ENCODE peak calls at places on chromosomes 5 and 9, in eight cellular contexts. One of them, this sample, is unnamed.

GRCh38 chr5:72633041-72633445 is 125.8 kb upstream of the ZNF366 start:
- DNase-seq in Right ventricle myocardium superior: no peak
- DNase-seq in activated gamma-delta T cell: no peak
- DNase-seq in germinal center: no peak
- DNase-seq in effector memory CD4-positive, alpha-beta T cell: no peak
- DNase-seq in substantia nigra: no peak
- DNase-seq in ELR: no peak
- DNase-seq in iris pigment epithelial cell: no peak
- DNase-seq in this sample: no peak

GRCh38 chr9:38328765-38329164 is 63.7 kb upstream of the ALDH1B1 start:
- DNase-seq in iris pigment epithelial cell: no peak
- DNase-seq in ELR: no peak
- DNase-seq in germinal center: no peak
- DNase-seq in activated gamma-delta T cell: no peak
- DNase-seq in Right ventricle myocardium superior: no peak
- DNase-seq in effector memory CD4-positive, alpha-beta T cell: no peak
- DNase-seq in substantia nigra: no peak
- DNase-seq in this sample: no peak

GRCh38 chr5:114174131-114174530 is 187.7 kb upstream of the KCNN2 start:
- DNase-seq in iris pigment epithelial cell: peak
- DNase-seq in effector memory CD4-positive, alpha-beta T cell: no peak
- DNase-seq in Right ventricle myocardium superior: no peak
- DNase-seq in germinal center: no peak
- DNase-seq in substantia nigra: no peak
- DNase-seq in ELR: peak
- DNase-seq in activated gamma-delta T cell: no peak
- DNase-seq in this sample: no peak

GRCh38 chr9:3361689-3362392 is 164.0 kb downstream of the RFX3 start:
- DNase-seq in Right ventricle myocardium superior: no peak
- DNase-seq in ELR: no peak
- DNase-seq in activated gamma-delta T cell: no peak
- DNase-seq in effector memory CD4-positive, alpha-beta T cell: no peak
- DNase-seq in substantia nigra: no peak
- DNase-seq in iris pigment epithelial cell: no peak
- DNase-seq in germinal center: no peak
- DNase-seq in this sample: no peak

GRCh38 chr9:110111868-110112267 is 96.1 kb downstream of the C9orf152 start:
- DNase-seq in substantia nigra: no peak
- DNase-seq in Right ventricle myocardium superior: no peak
- DNase-seq in effector memory CD4-positive, alpha-beta T cell: no peak
- DNase-seq in activated gamma-delta T cell: no peak
- DNase-seq in ELR: no peak
- DNase-seq in germinal center: no peak
- DNase-seq in iris pigment epithelial cell: no peak
- DNase-seq in this sample: no peak

GRCh38 chr5:67493676-67494075 is 297.1 kb upstream of the CD180 start:
- DNase-seq in iris pigment epithelial cell: no peak
- DNase-seq in Right ventricle myocardium superior: peak
- DNase-seq in substantia nigra: peak
- DNase-seq in germinal center: no peak
- DNase-seq in effector memory CD4-positive, alpha-beta T cell: no peak
- DNase-seq in activated gamma-delta T cell: no peak
- DNase-seq in ELR: peak
- DNase-seq in this sample: peak

GRCh38 chr9:14542071-14542470 is 151.2 kb downstream of the ZDHHC21 start:
- DNase-seq in substantia nigra: no peak
- DNase-seq in ELR: no peak
- DNase-seq in iris pigment epithelial cell: no peak
- DNase-seq in effector memory CD4-positive, alpha-beta T cell: no peak
- DNase-seq in germinal center: no peak
- DNase-seq in Right ventricle myocardium superior: no peak
- DNase-seq in activated gamma-delta T cell: no peak
- DNase-seq in this sample: no peak

GRCh38 chr5:143400541-143401252 is 2.8 kb downstream of the NR3C1 start:
- DNase-seq in iris pigment epithelial cell: peak
- DNase-seq in germinal center: no peak
- DNase-seq in Right ventricle myocardium superior: no peak
- DNase-seq in ELR: no peak
- DNase-seq in substantia nigra: peak
- DNase-seq in activated gamma-delta T cell: no peak
- DNase-seq in effector memory CD4-positive, alpha-beta T cell: no peak
- DNase-seq in this sample: peak

GRCh38 chr5:20469792-20470191 is 481.8 kb upstream of the CDH18 start:
- DNase-seq in iris pigment epithelial cell: no peak
- DNase-seq in germinal center: no peak
- DNase-seq in ELR: no peak
- DNase-seq in effector memory CD4-positive, alpha-beta T cell: no peak
- DNase-seq in activated gamma-delta T cell: no peak
- DNase-seq in Right ventricle myocardium superior: no peak
- DNase-seq in substantia nigra: no peak
- DNase-seq in this sample: no peak

GRCh38 chr5:14707811-14708210 is 43.3 kb downstream of the OTULIN start:
- DNase-seq in ELR: no peak
- DNase-seq in germinal center: no peak
- DNase-seq in substantia nigra: no peak
- DNase-seq in Right ventricle myocardium superior: no peak
- DNase-seq in activated gamma-delta T cell: no peak
- DNase-seq in iris pigment epithelial cell: no peak
- DNase-seq in effector memory CD4-positive, alpha-beta T cell: no peak
- DNase-seq in this sample: no peak

GRCh38 chr9:37801287-37801850 is 772 bp downstream of the DCAF10 start:
- DNase-seq in germinal center: peak
- DNase-seq in ELR: peak
- DNase-seq in activated gamma-delta T cell: peak
- DNase-seq in Right ventricle myocardium superior: peak
- DNase-seq in substantia nigra: no peak
- DNase-seq in effector memory CD4-positive, alpha-beta T cell: no peak
- DNase-seq in iris pigment epithelial cell: peak
- DNase-seq in this sample: peak

GRCh38 chr9:98640394-98640793 is 68.3 kb downstream of the GABBR2 start:
- DNase-seq in substantia nigra: no peak
- DNase-seq in effector memory CD4-positive, alpha-beta T cell: no peak
- DNase-seq in Right ventricle myocardium superior: no peak
- DNase-seq in iris pigment epithelial cell: no peak
- DNase-seq in germinal center: no peak
- DNase-seq in activated gamma-delta T cell: no peak
- DNase-seq in ELR: no peak
- DNase-seq in this sample: no peak

GRCh38 chr9:75664597-75664996 is 225.9 kb upstream of the PCSK5 start:
- DNase-seq in activated gamma-delta T cell: no peak
- DNase-seq in substantia nigra: no peak
- DNase-seq in effector memory CD4-positive, alpha-beta T cell: no peak
- DNase-seq in Right ventricle myocardium superior: no peak
- DNase-seq in ELR: no peak
- DNase-seq in iris pigment epithelial cell: no peak
- DNase-seq in germinal center: no peak
- DNase-seq in this sample: no peak

GRCh38 chr5:36720688-36721087 is 114.3 kb downstream of the SLC1A3 start:
- DNase-seq in iris pigment epithelial cell: no peak
- DNase-seq in ELR: no peak
- DNase-seq in germinal center: no peak
- DNase-seq in activated gamma-delta T cell: no peak
- DNase-seq in effector memory CD4-positive, alpha-beta T cell: no peak
- DNase-seq in Right ventricle myocardium superior: no peak
- DNase-seq in substantia nigra: no peak
- DNase-seq in this sample: no peak

GRCh38 chr5:96037128-96037527 is 75.5 kb upstream of the ELL2 start:
- DNase-seq in effector memory CD4-positive, alpha-beta T cell: no peak
- DNase-seq in Right ventricle myocardium superior: no peak
- DNase-seq in germinal center: no peak
- DNase-seq in ELR: peak
- DNase-seq in iris pigment epithelial cell: peak
- DNase-seq in substantia nigra: no peak
- DNase-seq in activated gamma-delta T cell: no peak
- DNase-seq in this sample: peak

GRCh38 chr9:91006046-91006445 is 204.4 kb downstream of the SYK start:
- DNase-seq in Right ventricle myocardium superior: no peak
- DNase-seq in substantia nigra: no peak
- DNase-seq in germinal center: no peak
- DNase-seq in activated gamma-delta T cell: no peak
- DNase-seq in effector memory CD4-positive, alpha-beta T cell: no peak
- DNase-seq in iris pigment epithelial cell: no peak
- DNase-seq in ELR: peak
- DNase-seq in this sample: no peak

GRCh38 chr9:125446581-125447094 is 185.0 kb downstream of the GAPVD1 start:
- DNase-seq in ELR: no peak
- DNase-seq in effector memory CD4-positive, alpha-beta T cell: no peak
- DNase-seq in substantia nigra: no peak
- DNase-seq in germinal center: peak
- DNase-seq in Right ventricle myocardium superior: peak
- DNase-seq in activated gamma-delta T cell: no peak
- DNase-seq in iris pigment epithelial cell: no peak
- DNase-seq in this sample: no peak

GRCh38 chr5:174558190-174558589 is 166.2 kb upstream of the MSX2 start:
- DNase-seq in effector memory CD4-positive, alpha-beta T cell: no peak
- DNase-seq in activated gamma-delta T cell: no peak
- DNase-seq in Right ventricle myocardium superior: no peak
- DNase-seq in iris pigment epithelial cell: no peak
- DNase-seq in substantia nigra: no peak
- DNase-seq in ELR: no peak
- DNase-seq in germinal center: no peak
- DNase-seq in this sample: no peak

GRCh38 chr9:68844623-68845612 is 139.9 kb downstream of the PIP5K1B start:
- DNase-seq in germinal center: peak
- DNase-seq in substantia nigra: no peak
- DNase-seq in iris pigment epithelial cell: peak
- DNase-seq in ELR: peak
- DNase-seq in effector memory CD4-positive, alpha-beta T cell: no peak
- DNase-seq in Right ventricle myocardium superior: peak
- DNase-seq in activated gamma-delta T cell: no peak
- DNase-seq in this sample: peak

GRCh38 chr9:106980551-106981101 is 117.7 kb downstream of the ZNF462 start:
- DNase-seq in Right ventricle myocardium superior: no peak
- DNase-seq in germinal center: no peak
- DNase-seq in ELR: peak
- DNase-seq in substantia nigra: no peak
- DNase-seq in iris pigment epithelial cell: peak
- DNase-seq in activated gamma-delta T cell: no peak
- DNase-seq in effector memory CD4-positive, alpha-beta T cell: no peak
- DNase-seq in this sample: no peak

GRCh38 chr5:173123416-173123815 is 20.9 kb upstream of the BNIP1 start:
- DNase-seq in substantia nigra: no peak
- DNase-seq in Right ventricle myocardium superior: no peak
- DNase-seq in iris pigment epithelial cell: peak
- DNase-seq in germinal center: no peak
- DNase-seq in effector memory CD4-positive, alpha-beta T cell: no peak
- DNase-seq in ELR: no peak
- DNase-seq in activated gamma-delta T cell: no peak
- DNase-seq in this sample: peak

GRCh38 chr5:158511454-158511853 is 588.3 kb downstream of the EBF1 start:
- DNase-seq in activated gamma-delta T cell: no peak
- DNase-seq in substantia nigra: no peak
- DNase-seq in iris pigment epithelial cell: no peak
- DNase-seq in germinal center: peak
- DNase-seq in ELR: no peak
- DNase-seq in Right ventricle myocardium superior: no peak
- DNase-seq in effector memory CD4-positive, alpha-beta T cell: no peak
- DNase-seq in this sample: no peak

GRCh38 chr5:14342306-14342705 is 199.2 kb downstream of the TRIO start:
- DNase-seq in ELR: peak
- DNase-seq in substantia nigra: no peak
- DNase-seq in Right ventricle myocardium superior: no peak
- DNase-seq in iris pigment epithelial cell: peak
- DNase-seq in germinal center: peak
- DNase-seq in activated gamma-delta T cell: no peak
- DNase-seq in effector memory CD4-positive, alpha-beta T cell: no peak
- DNase-seq in this sample: no peak

GRCh38 chr5:39466804-39467203 is 42.0 kb upstream of the DAB2 start:
- DNase-seq in Right ventricle myocardium superior: no peak
- DNase-seq in effector memory CD4-positive, alpha-beta T cell: no peak
- DNase-seq in activated gamma-delta T cell: no peak
- DNase-seq in iris pigment epithelial cell: no peak
- DNase-seq in substantia nigra: no peak
- DNase-seq in germinal center: no peak
- DNase-seq in ELR: no peak
- DNase-seq in this sample: no peak

This sample was measured in MCF 10A.